ENCODE peak calls at places on chromosome 13, in seven cellular contexts. F, M, S, V, Q, W and R are unnamed samples.

GRCh38 chr13:20487927-20488326 is 37.7 kb downstream of the CRYL1 start:
- DNase-seq in F (no peak), M (no peak), S (no peak), V (no peak), Q (no peak), W (no peak), R (no peak)

GRCh38 chr13:31436478-31436877 is 236.7 kb downstream of the B3GLCT start:
- DNase-seq in F (peak; percentile 38), M (peak; percentile 20), S (no peak), V (no peak), Q (no peak), W (no peak), R (no peak)

GRCh38 chr13:34951528-34951927 is 9.5 kb downstream of the NBEA start:
- DNase-seq in F (no peak), M (no peak), S (no peak), V (no peak), Q (no peak), W (no peak), R (no peak)

GRCh38 chr13:63690672-63691071 is 2275.0 kb upstream of the PCDH20 start:
- DNase-seq in F (no peak), M (no peak), S (peak; percentile 26), V (no peak), Q (no peak), W (no peak), R (no peak)

GRCh38 chr13:45564108-45564507 is 51.4 kb downstream of the ERICH6B start:
- DNase-seq in F (peak; percentile 67), M (peak; percentile 60), S (peak; percentile 81), V (no peak), Q (peak; percentile 71), W (no peak), R (peak; percentile 75)

GRCh38 chr13:73740681-73741080 is 393.5 kb downstream of the KLF12 start:
- DNase-seq in F (peak; percentile 6), M (no peak), S (peak; percentile 10), V (no peak), Q (no peak), W (no peak), R (peak; percentile 76)

GRCh38 chr13:94703271-94703670 is 9.1 kb downstream of the SOX21 start:
- DNase-seq in F (no peak), M (no peak), S (no peak), V (no peak), Q (no peak), W (no peak), R (no peak)

GRCh38 chr13:37207646-37208045 is 102.2 kb upstream of the CSNK1A1L start:
- DNase-seq in F (peak; percentile 26), M (peak; percentile 22), S (no peak), V (no peak), Q (no peak), W (no peak), R (no peak)

GRCh38 chr13:21674271-21675009 is 3.6 kb downstream of the FGF9 start:
- DNase-seq in F (no peak), M (no peak), S (no peak), V (no peak), Q (no peak), W (no peak), R (peak; percentile 42)

GRCh38 chr13:39870197-39870746 is 214.8 kb downstream of the COG6 start:
- DNase-seq in F (no peak), M (no peak), S (no peak), V (no peak), Q (no peak), W (no peak), R (peak; percentile 7)

GRCh38 chr13:41463823-41464602 is 6.7 kb downstream of the RGCC start:
- DNase-seq in F (no peak), M (no peak), S (no peak), V (no peak), Q (no peak), W (no peak), R (no peak)

GRCh38 chr13:24692541-24692940 is 12.3 kb downstream of the ATP12A start:
- DNase-seq in F (peak; percentile 76), M (peak; percentile 69), S (peak; percentile 8), V (no peak), Q (no peak), W (no peak), R (peak; percentile 66)

GRCh38 chr13:103810026-103810425 is 743.8 kb upstream of the SLC10A2 start:
- DNase-seq in F (no peak), M (no peak), S (no peak), V (no peak), Q (no peak), W (no peak), R (no peak)

GRCh38 chr13:87684850-87685735 is 13.9 kb downstream of the SLITRK5 start:
- DNase-seq in F (peak; percentile 66), M (peak; percentile 46), S (no peak), V (peak; percentile 39), Q (peak; percentile 68), W (no peak), R (peak; percentile 21)

GRCh38 chr13:31968473-31968872 is 63.1 kb upstream of the FRY start:
- DNase-seq in F (no peak), M (no peak), S (no peak), V (no peak), Q (no peak), W (no peak), R (no peak)

GRCh38 chr13:112623051-112623711 is 35.2 kb upstream of the TUBGCP3 start:
- DNase-seq in F (no peak), M (no peak), S (no peak), V (no peak), Q (no peak), W (no peak), R (no peak)

GRCh38 chr13:78701383-78701782 is 42.4 kb upstream of the OBI1 start:
- DNase-seq in F (peak; percentile 72), M (peak; percentile 66), S (no peak), V (no peak), Q (no peak), W (no peak), R (no peak)

GRCh38 chr13:45411226-45411625 is 6.9 kb downstream of the SLC25A30 start:
- DNase-seq in F (no peak), M (no peak), S (no peak), V (no peak), Q (no peak), W (no peak), R (no peak)

GRCh38 chr13:106241974-106242373 is 293.5 kb downstream of the EFNB2 start:
- DNase-seq in F (peak; percentile 6), M (no peak), S (peak; percentile 2), V (no peak), Q (no peak), W (no peak), R (no peak)

GRCh38 chr13:84983321-84983720 is 815.9 kb downstream of the SLITRK6 start:
- DNase-seq in F (no peak), M (no peak), S (no peak), V (no peak), Q (no peak), W (no peak), R (no peak)

GRCh38 chr13:40275636-40276035 is 390.8 kb downstream of the FOXO1 start:
- DNase-seq in F (peak; percentile 61), M (peak; percentile 49), S (no peak), V (no peak), Q (peak; percentile 75), W (no peak), R (peak; percentile 25)

GRCh38 chr13:35927554-35927953 is 203.6 kb downstream of the DCLK1 start:
- DNase-seq in F (peak; percentile 91), M (peak; percentile 91), S (peak; percentile 97), V (peak; percentile 65), Q (no peak), W (no peak), R (peak; percentile 84)

GRCh38 chr13:33746867-33747266 is 71.1 kb upstream of the RFC3 start:
- DNase-seq in F (no peak), M (no peak), S (no peak), V (no peak), Q (no peak), W (no peak), R (no peak)

GRCh38 chr13:41547253-41548000 is 90.1 kb downstream of the RGCC start:
- DNase-seq in F (peak; percentile 18), M (no peak), S (no peak), V (no peak), Q (no peak), W (no peak), R (peak; percentile 88)

GRCh38 chr13:109857325-109857724 is 70.9 kb upstream of the IRS2 start:
- DNase-seq in F (no peak), M (no peak), S (no peak), V (no peak), Q (no peak), W (no peak), R (no peak)

GRCh38 chr13:85406269-85406975 is 392.8 kb downstream of the SLITRK6 start:
- DNase-seq in F (no peak), M (no peak), S (no peak), V (no peak), Q (no peak), W (no peak), R (no peak)

GRCh38 chr13:101875717-101876393 is 423.4 kb downstream of the ITGBL1 start:
- DNase-seq in F (peak; percentile 89), M (peak; percentile 88), S (peak; percentile 55), V (peak; percentile 95), Q (peak; percentile 92), W (no peak), R (peak; percentile 12)

DNA sequence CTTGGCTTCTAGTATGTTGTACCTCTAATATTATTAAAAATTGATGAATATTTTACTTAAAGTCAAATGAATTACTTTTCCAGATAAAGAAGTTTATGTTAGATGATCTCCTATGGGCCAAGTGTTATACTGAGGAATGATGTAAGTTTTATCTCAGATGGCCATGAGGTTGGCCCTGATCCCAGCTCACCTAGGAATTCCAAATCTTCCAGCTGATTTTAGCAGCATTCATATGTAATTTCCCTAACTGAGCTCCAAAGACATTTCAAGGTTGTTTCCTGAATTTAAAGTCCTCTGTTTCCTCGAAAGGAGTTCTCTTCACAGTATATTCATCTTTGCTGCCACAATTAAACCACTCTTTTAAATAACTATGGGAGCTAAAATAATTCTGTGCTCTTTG is 1670.4 kb upstream of the SPRY2 start:
- DNase-seq in F (no peak), M (no peak), S (no peak), V (no peak), Q (no peak), W (no peak), R (no peak)
- H4K20me1 ChIP-seq in F (no peaks in the 10 kb centered on the region), M (no peaks in the 10 kb centered on the region), S (no peaks in the 10 kb centered on the region), V (no peaks in the 10 kb centered on the region), Q (no peaks in the 10 kb centered on the region), W (no peaks in the 10 kb centered on the region), R (no peaks in the 10 kb centered on the region)

DNA sequence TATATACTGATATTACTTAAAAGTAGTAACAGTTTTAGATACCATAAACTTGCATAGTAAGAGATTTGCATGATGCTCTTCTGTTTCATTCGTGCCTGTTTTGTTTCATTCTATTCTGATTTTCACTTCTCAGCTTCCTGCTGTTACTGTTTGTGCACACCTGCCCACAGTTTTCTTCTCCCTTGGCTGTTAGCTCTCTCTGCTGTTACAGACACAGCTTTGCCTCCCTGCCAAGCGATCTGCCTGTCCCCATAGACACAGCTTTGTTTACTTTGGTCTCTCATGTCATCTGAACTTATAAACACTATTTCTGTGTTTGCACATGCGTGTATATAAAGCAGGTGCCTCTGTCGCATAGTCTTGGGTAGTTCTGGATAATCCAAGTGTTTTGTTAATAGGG is 21.4 kb upstream of the UPF3A start:
- DNase-seq in F (no peak), M (no peak), S (no peak), V (no peak), Q (no peak), W (no peak), R (no peak)
- H4K20me1 ChIP-seq in F (no peaks in the 10 kb centered on the region), M (no peaks in the 10 kb centered on the region), S (peaks cover 3% of the 10 kb centered on the region), V (no peaks in the 10 kb centered on the region), Q (no peaks in the 10 kb centered on the region), W (peaks cover 2% of the 10 kb centered on the region), R (no peaks in the 10 kb centered on the region)

GRCh38 chr13:29805994-29806748 is 44.2 kb downstream of the UBL3 start:
- DNase-seq in F (no peak), M (no peak), S (no peak), V (no peak), Q (no peak), W (no peak), R (no peak)
- H4K20me1 ChIP-seq in F (no peaks in the 10 kb centered on the region), M (peaks cover 78% of the 10 kb centered on the region), S (peaks cover 39% of the 10 kb centered on the region), V (peaks cover 12% of the 10 kb centered on the region), Q (peaks cover 8% of the 10 kb centered on the region), W (no peaks in the 10 kb centered on the region), R (peaks cover 69% of the 10 kb centered on the region)

GRCh38 chr13:47869780-47870179 is 131.3 kb downstream of the SUCLA2 start:
- DNase-seq in F (no peak), M (no peak), S (no peak), V (no peak), Q (no peak), W (no peak), R (no peak)
- H4K20me1 ChIP-seq in F (no peaks in the 10 kb centered on the region), M (no peaks in the 10 kb centered on the region), S (no peaks in the 10 kb centered on the region), V (no peaks in the 10 kb centered on the region), Q (no peaks in the 10 kb centered on the region), W (no peaks in the 10 kb centered on the region), R (no peaks in the 10 kb centered on the region)